ENCODE peak calls at places on chromosomes 4 and X, in five cellular contexts. D is cardiac muscle cell, K is transverse colon, M is suprapubic skin, X is pancreas. A is an unnamed sample. For H3K9me3, the result is how much of the 10 kb centered on the place peaks cover.

GRCh38 chr4:163815776-163816175 is 321.3 kb downstream of the TMA16 start:
- DNase-seq in D (no peak), K (no peak), M (no peak), X (no peak), A (no peak)

GRCh38 chrX:43595931-43596330 is 60.2 kb upstream of the MAOA start:
- DNase-seq in D (no peak), K (no peak), M (no peak), X (no peak), A (no peak)

GRCh38 chr4:168587326-168588125 is 90.7 kb downstream of the PALLD start:
- DNase-seq in D (no peak), K (no peak), M (no peak), X (no peak), A (peak)

GRCh38 chrX:130916636-130917422 is 13.8 kb upstream of the ENOX2 start:
- DNase-seq in D (peak), K (peak), M (no peak), X (no peak), A (peak)

GRCh38 chr4:80538276-80538926 is 202.9 kb downstream of the CFAP299 start:
- DNase-seq in D (no peak), K (no peak), M (no peak), X (no peak), A (no peak)

GRCh38 chr4:16626945-16627344 is 271.5 kb downstream of the LDB2 start:
- DNase-seq in D (no peak), K (no peak), M (peak), X (no peak), A (no peak)

GRCh38 chrX:133365886-133366611 is 49.2 kb downstream of the GPC4 start:
- DNase-seq in D (no peak), K (no peak), M (no peak), X (no peak), A (no peak)

GRCh38 chr4:182338731-182339130 is 95.5 kb downstream of the TENM3 start:
- DNase-seq in D (no peak), K (no peak), M (no peak), X (no peak), A (no peak)

GRCh38 chrX:71514367-71515038 is 18.4 kb upstream of the OGT start:
- DNase-seq in D (no peak), K (peak), M (no peak), X (no peak), A (no peak)

GRCh38 chr4:153750197-153750817 is 9.5 kb downstream of the RNF175 start:
- DNase-seq in D (peak), K (peak), M (no peak), X (no peak), A (no peak)

GRCh38 chrX:41381685-41382084 is 47.7 kb downstream of the DDX3X start:
- DNase-seq in D (no peak), K (peak), M (no peak), X (no peak), A (peak)

GRCh38 chrX:123779908-123780396 is 47.1 kb upstream of the THOC2 start:
- DNase-seq in D (no peak), K (no peak), M (no peak), X (no peak), A (no peak)

GRCh38 chr4:15077969-15078368 is 75.7 kb downstream of the CPEB2 start:
- DNase-seq in D (no peak), K (no peak), M (no peak), X (no peak), A (no peak)

GRCh38 chrX:145823132-145823531 is 5.5 kb downstream of the SLITRK2 start:
- DNase-seq in D (no peak), K (no peak), M (no peak), X (peak), A (no peak)

GRCh38 chrX:145821291-145821897 is 3.8 kb downstream of the SLITRK2 start:
- DNase-seq in D (peak), K (no peak), M (no peak), X (peak), A (no peak)

GRCh38 chrX:145821898-145822567 is 4.4 kb downstream of the SLITRK2 start:
- DNase-seq in D (no peak), K (no peak), M (no peak), X (no peak), A (no peak)

GRCh38 chrX:145826466-145826865 is 8.8 kb downstream of the SLITRK2 start:
- DNase-seq in D (no peak), K (no peak), M (no peak), X (no peak), A (no peak)

DNA sequence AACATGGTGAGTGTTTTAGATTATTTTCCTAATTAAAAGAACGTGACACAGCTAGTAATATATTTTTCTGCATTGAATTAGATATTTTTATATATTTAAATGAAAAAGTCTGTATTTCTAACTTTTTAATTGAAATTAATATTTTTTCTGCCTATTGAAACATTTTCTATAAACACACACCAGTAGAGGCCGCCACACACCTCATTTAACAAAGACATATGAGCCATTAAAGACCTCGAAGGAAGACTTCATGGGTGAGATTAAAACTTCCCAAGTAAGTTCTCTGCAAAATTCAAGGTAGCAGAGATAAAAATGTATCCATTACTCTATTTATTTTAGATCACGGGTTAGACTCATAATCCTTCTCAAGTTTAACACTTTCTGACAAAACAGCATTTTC is 8.3 kb downstream of the SLITRK2 start:
- DNase-seq in D (peak), K (no peak), M (no peak), X (no peak), A (no peak)
- H3K9me3 ChIP-seq in D (under half), K (under half), M (under half), X (under half), A (under half)

GRCh38 chr4:183626168-183626567 is 32.8 kb downstream of the RWDD4 start:
- DNase-seq in D (no peak), K (no peak), M (no peak), X (no peak), A (no peak)

GRCh38 chr4:183628189-183628588 is 30.8 kb downstream of the RWDD4 start:
- DNase-seq in D (no peak), K (no peak), M (no peak), X (no peak), A (no peak)

GRCh38 chr4:183621875-183622274 is 37.1 kb downstream of the RWDD4 start:
- DNase-seq in D (no peak), K (no peak), M (no peak), X (no peak), A (no peak)

GRCh38 chr4:183620421-183620820 is 38.6 kb downstream of the RWDD4 start:
- DNase-seq in D (no peak), K (no peak), M (no peak), X (no peak), A (no peak)

GRCh38 chr4:183624548-183624947 is 34.4 kb downstream of the RWDD4 start:
- DNase-seq in D (no peak), K (no peak), M (no peak), X (no peak), A (no peak)
- H3K27ac ChIP-seq in D (no peak), K (no peak), M (no peak), X (no peak), A (no peak)

DNA sequence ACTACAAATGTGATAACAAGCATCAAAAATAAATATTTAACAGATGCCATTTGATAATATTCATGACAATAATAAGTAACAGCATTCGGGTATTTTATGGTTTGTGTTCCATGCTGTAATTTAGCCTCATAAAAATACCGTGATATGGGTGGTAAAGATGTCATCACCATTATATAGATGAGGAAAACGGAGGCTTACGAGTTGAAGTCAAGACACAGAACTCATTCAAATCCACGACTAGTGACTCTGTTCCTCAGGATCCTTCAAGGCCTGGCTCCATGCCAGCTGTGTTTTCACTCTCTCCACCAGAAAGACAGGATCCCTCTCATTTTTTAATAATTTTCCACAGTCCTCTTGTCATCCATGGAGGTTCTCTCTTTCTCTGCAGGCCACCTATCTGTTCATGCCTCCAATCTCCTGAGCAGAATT is 94.5 kb downstream of the APBB2 start:
- DNase-seq in D (no peak), K (no peak), M (no peak), X (no peak), A (peak)
- H3K4me3 ChIP-seq in D (no peak), K (no peak), M (peak), X (no peak), A (peak)

GRCh38 chrX:54995621-54996020 is 1.6 kb upstream of the PFKFB1 start:
- DNase-seq in D (no peak), K (no peak), M (no peak), X (no peak), A (no peak)

GRCh38 chrX:54994668-54995452 is 872 bp upstream of the PFKFB1 start:
- DNase-seq in D (no peak), K (no peak), M (no peak), X (no peak), A (no peak)

GRCh38 chrX:55004231-55004630 is 4.1 kb downstream of the APEX2 start:
- DNase-seq in D (no peak), K (no peak), M (no peak), X (no peak), A (no peak)

GRCh38 chrX:54994099-54994498 is at the start of gene PFKFB1:
- DNase-seq in D (no peak), K (no peak), M (no peak), X (no peak), A (no peak)

GRCh38 chrX:54999717-55000598 is at the start of gene APEX2:
- DNase-seq in D (peak), K (peak), M (peak), X (peak), A (peak)
- H3K9me3 ChIP-seq in D (under half), K (under half), M (under half), X (under half), A (under half)

DNA sequence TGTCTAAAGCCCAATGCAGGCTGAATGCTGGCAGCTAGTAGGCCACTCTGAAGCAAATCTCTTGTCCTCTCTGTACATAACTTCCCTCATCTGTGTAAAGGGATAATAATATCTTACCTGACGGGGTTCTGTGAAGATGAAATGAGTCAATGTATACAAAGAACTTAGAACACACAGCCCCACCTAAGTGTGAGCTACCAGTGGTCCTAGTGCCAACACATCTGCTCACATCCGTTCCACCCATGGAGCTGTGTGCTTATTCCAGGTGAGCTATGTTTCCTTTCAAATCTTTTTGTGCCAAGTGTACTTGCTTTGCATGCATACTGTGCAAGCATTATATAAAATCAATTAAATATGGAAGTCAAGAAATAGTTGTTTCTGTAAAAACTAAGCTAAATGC is 116.4 kb downstream of the TSPAN5 start:
- DNase-seq in D (no peak), K (no peak), M (no peak), X (no peak), A (no peak)
- H3K27ac ChIP-seq in D (no peak), K (no peak), M (no peak), X (no peak), A (no peak)

DNA sequence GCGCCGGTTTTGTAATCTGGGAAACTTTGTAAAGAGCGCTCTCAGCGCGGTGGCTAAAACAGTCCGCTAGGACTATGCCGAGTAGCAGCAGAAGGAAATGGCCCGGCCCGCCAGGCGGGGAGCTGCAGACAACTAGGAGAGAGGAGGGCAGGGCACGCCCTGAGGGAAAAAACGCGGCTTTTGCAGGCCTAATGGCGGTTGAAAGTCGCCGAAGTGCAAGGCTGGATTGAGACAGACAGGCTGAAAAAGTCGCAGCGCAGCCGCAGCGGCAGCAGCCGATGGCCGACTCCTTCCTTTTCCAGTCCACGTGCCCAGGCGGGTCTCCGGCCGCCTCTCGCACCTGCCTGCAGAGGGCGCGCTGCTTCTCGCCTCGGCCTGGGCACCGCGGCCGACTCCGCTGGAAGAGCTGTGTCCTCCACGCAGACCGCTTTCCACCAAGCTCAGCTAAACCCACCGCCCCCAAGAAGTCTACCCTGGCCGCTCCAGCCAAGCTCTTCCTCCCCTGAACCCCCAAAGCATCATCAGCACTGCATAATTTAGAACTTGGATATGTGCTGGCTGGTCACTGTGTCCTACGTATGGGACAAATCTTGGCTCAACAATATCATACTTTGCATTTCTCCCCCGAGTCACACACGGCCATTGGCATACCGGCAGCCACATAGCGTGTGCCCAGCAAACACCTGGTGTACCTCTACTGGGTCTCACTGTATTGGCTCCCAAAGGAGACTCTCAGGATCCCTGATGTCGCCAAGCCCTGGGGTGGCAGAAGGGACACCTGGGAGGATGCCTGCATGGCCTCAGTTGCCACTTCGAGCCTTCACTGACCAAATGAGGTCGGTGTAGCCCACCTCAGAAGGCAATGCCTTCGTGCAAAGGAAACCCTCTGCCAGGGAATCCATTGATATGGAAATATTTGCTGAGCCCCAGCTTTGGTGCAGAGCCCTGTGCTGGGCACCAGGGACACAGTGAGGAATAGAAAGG is 14.5 kb downstream of the SLC25A5 start:
- DNase-seq in D (peak), K (peak), M (peak), X (peak), A (peak)
- H3K4me3 ChIP-seq in D (peak), K (peak), M (peak), X (no peak), A (peak)

GRCh38 chr4:2371765-2372487 is 46.5 kb downstream of the ZFYVE28 start:
- DNase-seq in D (no peak), K (no peak), M (no peak), X (no peak), A (peak)
- H3K9me3 ChIP-seq in D (under half), K (under half), M (under half), X (under half), A (under half)

DNA sequence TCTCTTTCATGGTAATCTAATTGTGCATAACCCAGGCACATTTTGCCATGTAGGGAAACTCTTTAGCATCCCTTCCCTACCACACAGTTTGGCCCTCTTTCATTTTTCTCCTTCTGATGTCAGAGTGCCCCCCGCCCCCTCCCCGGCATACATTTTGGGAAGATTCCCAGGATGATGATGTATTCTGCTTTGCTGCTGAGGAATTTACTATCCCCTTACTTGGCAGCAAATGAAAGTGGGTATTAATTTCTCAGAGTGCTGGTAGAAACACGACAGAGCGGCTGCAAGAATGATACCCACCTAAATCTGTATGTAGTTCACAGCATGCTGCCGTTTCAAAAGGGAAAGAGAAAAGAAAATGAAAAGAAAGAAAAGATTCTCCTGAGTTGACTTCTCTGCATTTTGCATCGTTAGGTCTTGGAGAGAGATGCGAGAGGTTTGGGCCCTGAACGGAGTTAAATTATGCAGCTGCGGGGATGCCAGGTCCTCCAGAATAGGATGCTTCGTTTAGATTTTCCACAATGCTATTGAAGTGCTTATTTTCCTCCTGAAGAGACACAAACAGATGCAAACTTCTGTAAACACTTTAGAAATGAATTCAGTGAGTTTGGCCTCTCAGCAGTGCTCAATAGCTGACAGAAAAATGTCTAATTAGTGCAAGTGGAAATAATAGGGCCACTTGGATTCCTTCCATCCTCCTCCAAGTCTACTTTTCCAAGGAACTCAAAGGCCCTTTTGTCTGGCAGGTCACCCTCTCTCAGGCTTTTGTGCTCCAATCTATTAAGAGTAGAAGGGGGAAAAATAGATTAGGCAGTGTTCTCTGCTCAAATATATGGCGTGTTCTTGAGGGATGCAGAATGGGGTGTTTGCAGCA is 106.1 kb downstream of the ALPK1 start:
- DNase-seq in D (no peak), K (no peak), M (no peak), X (no peak), A (no peak)
- H3K27ac ChIP-seq in D (no peak), K (no peak), M (no peak), X (no peak), A (no peak)

GRCh38 chrX:54640103-54640428 is 110.0 kb downstream of the GNL3L start:
- DNase-seq in D (no peak), K (no peak), M (no peak), X (no peak), A (no peak)
- H3K4me3 ChIP-seq in D (peak), K (peak), M (peak), X (no peak), A (peak)